ENCODE peak calls at places on chromosomes 5 and 9, in nine cellular contexts. N, Z, B, W, H, Y, E, X and P are unnamed samples.

GRCh38 chr9:97666907-97667686 is 30.0 kb downstream of the XPA start:
- DNase-seq in B (no peak), E (no peak), Y (no peak), Z (no peak), W (no peak), H (no peak), X (no peak), N (no peak), P (no peak)

GRCh38 chr5:179486596-179487051 is 63.7 kb upstream of the RUFY1 start:
- DNase-seq in H (no peak), Z (no peak), W (no peak), Y (peak), N (no peak), E (no peak), X (no peak), B (no peak), P (peak)

GRCh38 chr9:130263601-130264413 is 1.8 kb upstream of the HMCN2 start:
- DNase-seq in N (no peak), Z (no peak), X (no peak), E (no peak), B (no peak), Y (no peak), W (no peak), H (no peak), P (no peak)

GRCh38 chr5:157917909-157918809 is 59.2 kb upstream of the CLINT1 start:
- DNase-seq in N (no peak), W (peak), Z (peak), Y (peak), X (peak), B (no peak), H (peak), E (peak), P (peak)

GRCh38 chr5:3116366-3116765 is 364.9 kb upstream of the IRX2 start:
- DNase-seq in B (no peak), E (no peak), Z (no peak), Y (no peak), H (no peak), W (no peak), X (no peak), N (no peak), P (no peak)

GRCh38 chr5:88732181-88732633 is 150.8 kb downstream of the MEF2C start:
- DNase-seq in N (no peak), Z (no peak), Y (no peak), X (no peak), H (peak), B (no peak), E (no peak), W (peak), P (peak)

GRCh38 chr5:134370306-134370870 is 981 bp upstream of the UBE2B start:
- DNase-seq in H (no peak), Z (no peak), W (no peak), B (no peak), E (no peak), N (no peak), Y (no peak), X (no peak), P (no peak)

GRCh38 chr5:989961-990530 is 18.6 kb upstream of the NKD2 start:
- DNase-seq in Y (no peak), B (no peak), E (peak), W (peak), H (peak), Z (no peak), X (no peak), N (no peak), P (peak)

GRCh38 chr5:78806544-78806943 is 158.0 kb upstream of the LHFPL2 start:
- DNase-seq in N (no peak), B (no peak), Y (peak), W (no peak), X (no peak), E (no peak), H (no peak), Z (no peak), P (no peak)

GRCh38 chr5:79086116-79086515 is 16.5 kb downstream of the BHMT2 start:
- DNase-seq in N (no peak), B (no peak), W (no peak), X (no peak), Y (no peak), H (no peak), Z (no peak), E (no peak), P (no peak)

GRCh38 chr5:145521066-145521465 is 314.1 kb downstream of the PRELID2 start:
- DNase-seq in X (no peak), Z (no peak), B (no peak), Y (no peak), H (no peak), W (no peak), N (no peak), E (peak), P (no peak)

GRCh38 chr9:73685786-73686185 is 534.1 kb downstream of the ANXA1 start:
- DNase-seq in Z (no peak), N (no peak), Y (no peak), E (no peak), B (no peak), H (no peak), W (no peak), X (no peak), P (no peak)
- H3K27ac ChIP-seq in Z (no peak), N (no peak), Y (no peak), E (no peak), B (no peak), H (no peak), W (no peak), X (no peak), P (no peak)

DNA sequence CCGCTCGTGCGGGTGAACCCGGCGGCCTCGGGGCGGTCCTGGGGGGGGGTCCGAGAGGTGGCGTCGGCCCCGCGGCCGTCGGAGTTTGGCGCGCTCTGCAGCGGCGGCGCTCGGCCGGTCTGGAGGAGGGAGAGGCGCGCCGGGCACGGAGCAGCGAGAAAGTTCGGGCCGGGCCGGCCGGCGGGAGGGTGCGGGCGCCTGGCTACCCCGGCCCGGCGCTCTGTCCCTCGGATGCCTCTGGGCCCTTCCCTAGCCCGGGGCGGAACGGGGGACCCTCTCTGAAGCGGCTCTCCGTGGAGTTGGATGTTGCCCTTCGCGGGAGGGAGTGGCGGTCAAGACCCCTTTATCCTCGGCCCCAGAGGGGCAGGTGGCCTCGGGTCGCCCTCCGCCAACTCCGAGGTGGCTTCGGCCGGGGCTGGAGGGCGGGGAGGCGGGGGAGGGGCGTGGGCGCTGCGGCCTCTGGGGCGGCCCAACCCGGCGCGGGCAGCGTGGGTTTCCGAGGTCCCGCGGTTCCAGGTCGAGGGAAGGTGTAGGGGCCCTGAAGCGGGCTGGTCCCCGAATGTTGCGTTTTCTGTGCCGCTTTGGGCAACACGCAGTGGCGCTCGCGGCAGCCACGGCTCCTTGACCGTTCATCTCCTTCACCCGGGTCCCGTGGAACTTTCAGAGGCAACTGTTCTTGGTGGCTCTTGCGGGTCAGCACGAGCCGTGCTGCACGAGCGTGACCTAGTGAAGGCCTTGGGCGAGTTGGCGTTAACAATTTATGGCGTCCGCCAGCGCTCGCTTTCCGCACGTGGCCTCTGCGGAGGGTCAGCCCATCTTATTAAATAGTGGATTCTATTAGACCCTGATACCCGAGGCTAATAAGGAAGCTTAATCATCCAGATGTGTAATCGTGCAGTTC is 290.5 kb downstream of the DOCK8 start:
- DNase-seq in Y (no peak), H (peak), Z (peak), B (peak), W (peak), E (peak), N (no peak), X (peak), P (peak)
- H3K27ac ChIP-seq in Y (no peak), H (peak), Z (peak), B (peak), W (peak), E (no peak), N (peak), X (no peak), P (peak)

DNA sequence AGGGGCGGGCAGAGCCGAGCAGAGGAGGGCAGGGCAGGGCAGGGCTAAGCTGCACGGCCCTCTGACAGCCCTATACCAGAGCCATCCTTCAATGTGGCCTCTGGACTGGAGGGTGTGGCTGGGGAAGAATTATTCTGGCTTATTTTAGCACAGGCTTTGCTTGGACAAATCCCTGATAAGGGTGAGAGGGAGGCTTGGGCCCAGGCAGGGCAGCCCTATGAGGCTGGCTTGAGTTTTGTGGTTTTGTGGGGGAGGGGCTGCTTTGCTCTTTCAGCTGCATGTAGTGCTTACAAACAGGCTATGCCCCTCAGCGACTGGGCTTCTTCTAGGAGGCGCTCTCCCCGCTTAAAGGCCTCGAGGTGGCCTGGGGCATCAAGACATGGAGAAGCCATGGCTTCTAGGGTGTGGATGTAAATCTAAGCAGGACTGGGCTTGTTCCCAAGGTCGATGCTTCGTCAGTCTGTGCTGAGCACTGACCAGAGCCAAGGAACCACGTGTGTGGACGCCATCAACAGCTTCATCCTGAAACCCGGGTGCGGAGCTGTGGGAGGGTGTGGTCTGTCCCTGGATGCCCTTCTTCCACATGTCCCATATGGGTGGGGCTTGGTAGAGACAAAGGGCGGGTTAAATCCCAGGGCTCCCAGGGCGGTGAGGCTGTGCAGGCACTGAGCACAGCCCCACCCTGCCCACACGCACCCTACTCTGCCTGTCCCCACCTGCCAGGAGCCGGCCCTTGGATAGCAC is 45.7 kb upstream of the IPPK start:
- DNase-seq in H (peak), B (no peak), Z (no peak), X (no peak), N (no peak), E (no peak), W (peak), Y (no peak), P (no peak)
- H3K27ac ChIP-seq in H (peak), B (no peak), Z (no peak), X (no peak), N (peak), E (no peak), W (peak), Y (no peak), P (no peak)

DNA sequence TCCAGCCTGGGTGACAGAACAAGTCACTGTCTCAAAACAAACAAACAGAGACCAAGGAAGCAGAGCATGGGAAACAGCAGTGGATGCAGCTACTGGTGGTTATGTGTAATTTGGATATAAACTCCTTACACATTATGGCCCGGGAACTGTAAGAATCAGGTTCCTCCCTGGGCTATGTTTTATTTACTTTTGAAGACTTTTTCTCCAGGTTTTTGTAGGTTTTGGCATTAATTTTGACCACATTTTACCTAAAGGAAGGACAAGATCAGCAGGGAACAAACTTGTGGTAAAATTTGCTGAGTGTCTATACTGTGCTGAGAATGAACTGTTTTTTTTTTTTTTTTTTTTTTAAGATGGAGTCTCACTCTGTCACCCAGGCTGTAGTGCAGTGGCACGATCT is 8.4 kb downstream of the KIF2A start:
- DNase-seq in N (no peak), Z (no peak), Y (no peak), W (no peak), E (no peak), X (no peak), H (no peak), B (no peak), P (no peak)
- H3K27ac ChIP-seq in N (no peak), Z (no peak), Y (no peak), W (no peak), E (no peak), X (no peak), H (no peak), B (no peak), P (no peak)

GRCh38 chr9:75990905-75991304 is 100.4 kb downstream of the PCSK5 start:
- DNase-seq in Z (no peak), N (no peak), H (no peak), B (no peak), W (no peak), X (no peak), E (no peak), Y (no peak), P (no peak)
- H3K27ac ChIP-seq in Z (no peak), N (no peak), H (no peak), B (no peak), W (no peak), X (no peak), E (no peak), Y (no peak), P (no peak)

GRCh38 chr5:177372534-177372896 is 11.7 kb upstream of the SLC34A1 start:
- DNase-seq in X (no peak), Y (no peak), Z (no peak), N (no peak), B (no peak), H (no peak), W (no peak), E (no peak), P (no peak)
- H3K27ac ChIP-seq in X (no peak), Y (no peak), Z (no peak), N (peak), B (no peak), H (no peak), W (no peak), E (no peak), P (no peak)

GRCh38 chr5:171777420-171777759 is 8.2 kb upstream of the SMIM23 start:
- DNase-seq in Z (no peak), E (no peak), W (no peak), X (no peak), B (no peak), N (no peak), H (no peak), Y (no peak), P (no peak)
- H3K27ac ChIP-seq in Z (no peak), E (no peak), W (no peak), X (no peak), B (no peak), N (no peak), H (no peak), Y (no peak), P (no peak)

DNA sequence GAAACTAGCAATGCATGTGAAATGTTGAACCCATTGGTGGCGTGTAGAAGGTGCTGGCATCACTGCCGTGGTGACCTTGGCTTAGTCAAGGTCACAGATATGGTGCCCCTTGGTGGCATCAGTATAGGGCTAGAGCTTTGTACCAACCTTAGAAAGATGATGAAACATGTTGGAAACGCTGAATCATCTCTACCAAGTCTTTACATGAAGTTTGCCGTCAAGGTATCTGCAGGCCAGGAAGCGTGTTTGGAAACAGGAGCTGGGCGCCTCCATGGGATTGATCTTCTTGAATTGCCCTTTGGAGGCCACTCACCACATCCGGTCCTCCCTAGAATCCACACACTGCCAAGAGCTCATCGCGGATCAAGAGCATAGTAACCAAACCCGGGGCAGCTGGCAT is 16.9 kb upstream of the BOD1 start:
- DNase-seq in N (no peak), E (no peak), X (no peak), W (no peak), Y (no peak), B (no peak), H (no peak), Z (no peak), P (no peak)
- H3K27ac ChIP-seq in N (no peak), E (no peak), X (no peak), W (no peak), Y (no peak), B (no peak), H (no peak), Z (peak), P (no peak)

GRCh38 chr5:150358261-150359095 is 981 bp downstream of the TCOF1 start:
- DNase-seq in W (no peak), Z (peak), B (no peak), E (no peak), N (no peak), H (no peak), X (no peak), Y (no peak), P (no peak)
- H3K27ac ChIP-seq in W (peak), Z (peak), B (peak), E (no peak), N (peak), H (peak), X (peak), Y (no peak), P (no peak)

DNA sequence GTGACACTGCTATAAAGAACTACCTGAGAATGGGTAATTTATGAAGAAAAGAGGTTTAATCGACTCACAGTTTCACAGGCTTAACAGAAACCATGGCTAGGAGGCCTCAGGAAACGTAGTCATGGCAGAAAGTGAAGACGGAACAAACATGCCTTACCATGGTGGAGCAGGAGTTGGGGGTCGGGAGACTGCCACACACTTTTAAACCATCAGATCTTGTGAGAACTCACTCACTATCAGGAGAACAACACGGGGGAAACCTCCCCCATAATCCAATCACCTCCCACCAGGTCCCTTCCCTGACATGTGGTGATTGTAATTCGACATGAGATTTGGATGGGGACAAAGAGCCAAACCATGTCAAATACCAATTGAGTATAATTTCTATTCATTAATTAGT is 2392.6 kb upstream of the C9orf72 start:
- DNase-seq in E (no peak), N (no peak), H (no peak), B (no peak), X (no peak), W (no peak), Z (no peak), Y (no peak), P (no peak)
- H3K27ac ChIP-seq in E (no peak), N (no peak), H (no peak), B (no peak), X (no peak), W (no peak), Z (no peak), Y (no peak), P (no peak)